ENCODE peak calls at places on chromosomes 16 and 17, in four cellular contexts. R is HuH-7.5, C is AG08396, W is left ventricle myocardium inferior. M is an unnamed sample.
A peak's percentile ranks its signal among the peaks of the same experiment; 100 is the strongest.

GRCh38 chr17:37759014-37759637 is 14.3 kb upstream of the HNF1B start:
- DNase-seq in W (no peak), C (no peak), R (no peak), M (no peak)

GRCh38 chr17:73983623-73984410 is 219.7 kb upstream of the RPL38 start:
- DNase-seq in C (no peak), R (no peak), W (no peak), M (no peak)

GRCh38 chr16:84463221-84463620 is 41.2 kb downstream of the MEAK7 start:
- DNase-seq in R (no peak), W (no peak), C (no peak), M (no peak)

GRCh38 chr17:65455972-65456343 is 105.5 kb downstream of the AXIN2 start:
- DNase-seq in C (no peak), R (peak; percentile 18), W (no peak), M (no peak)

GRCh38 chr17:49969794-49970389 is 902 bp downstream of the DLX4 start:
- DNase-seq in W (no peak), R (no peak), C (no peak), M (no peak)

GRCh38 chr17:72386619-72387237 is 265.9 kb downstream of the SOX9 start:
- DNase-seq in C (no peak), R (no peak), W (no peak), M (peak; percentile 59)

GRCh38 chr17:21215935-21216334 is 2.0 kb upstream of the TMEM11 start:
- DNase-seq in R (no peak), C (no peak), W (no peak), M (no peak)

GRCh38 chr17:47806026-47806912 is 15.3 kb downstream of the OSBPL7 start:
- DNase-seq in C (no peak), R (no peak), W (no peak), M (no peak)

GRCh38 chr16:13931845-13932244 is 11.9 kb downstream of the ERCC4 start:
- DNase-seq in R (no peak), C (no peak), W (no peak), M (no peak)

GRCh38 chr17:18194804-18195203 is 11.2 kb downstream of the ALKBH5 start:
- DNase-seq in W (no peak), C (no peak), R (no peak), M (no peak)

GRCh38 chr17:5031365-5032082 is 3.7 kb downstream of the SLC52A1 start:
- DNase-seq in R (peak; percentile 78), W (peak; percentile 80), C (peak; percentile 89), M (peak; percentile 86)

GRCh38 chr16:83040174-83040573 is 413.4 kb downstream of the CDH13 start:
- DNase-seq in W (no peak), C (no peak), R (no peak), M (no peak)

GRCh38 chr16:51095890-51096626 is 55.0 kb downstream of the SALL1 start:
- DNase-seq in R (no peak), C (no peak), W (no peak), M (no peak)

GRCh38 chr17:75592364-75593020 is 4.9 kb downstream of the MYO15B start:
- DNase-seq in C (no peak), R (no peak), W (no peak), M (no peak)

GRCh38 chr17:6456914-6457687 is 12.8 kb downstream of the PIMREG start:
- DNase-seq in C (peak; percentile 91), W (peak; percentile 29), R (no peak), M (peak; percentile 87)

GRCh38 chr17:75752405-75753192 is 12.4 kb downstream of the GALK1 start:
- DNase-seq in C (no peak), R (no peak), W (no peak), M (no peak)

GRCh38 chr17:47604268-47604927 is 45.3 kb upstream of the KPNB1 start:
- DNase-seq in C (no peak), R (no peak), W (peak; percentile 29), M (no peak)

GRCh38 chr16:1069154-1069553 is 3.4 kb upstream of the SSTR5 start:
- DNase-seq in C (no peak), R (no peak), W (no peak), M (no peak)

GRCh38 chr17:62163847-62164246 is 98.8 kb upstream of the MED13 start:
- DNase-seq in R (peak; percentile 57), W (no peak), C (no peak), M (no peak)

GRCh38 chr16:31704138-31704537 is 169.5 kb upstream of the ZNF267 start:
- DNase-seq in R (no peak), W (no peak), C (no peak), M (no peak)

GRCh38 chr17:40341808-40342574 is 22.5 kb downstream of the GJD3 start:
- DNase-seq in W (peak; percentile 85), R (peak; percentile 79), C (peak; percentile 88), M (peak; percentile 72)

M was measured in A549.